ENCODE peak calls at places on chromosomes 16 and 17, in ten cellular contexts. One of them, this sample, is unnamed.

GRCh38 chr16:64669573-64669972 is 452.3 kb downstream of the CDH11 start:
- DNase-seq in uterus: no peak
- DNase-seq in gastrocnemius medialis: no peak
- DNase-seq in spleen: no peak
- DNase-seq in Peyer's patch: no peak
- DNase-seq in tibial nerve: no peak
- DNase-seq in heart left ventricle: no peak
- DNase-seq in IMR-90: no peak
- DNase-seq in A549: no peak
- DNase-seq in stomach: no peak
- DNase-seq in this sample: no peak

GRCh38 chr17:67194134-67194533 is 50.9 kb downstream of the HELZ start:
- DNase-seq in spleen: no peak
- DNase-seq in tibial nerve: no peak
- DNase-seq in IMR-90: peak
- DNase-seq in uterus: no peak
- DNase-seq in A549: peak
- DNase-seq in Peyer's patch: no peak
- DNase-seq in stomach: no peak
- DNase-seq in heart left ventricle: no peak
- DNase-seq in gastrocnemius medialis: no peak
- DNase-seq in this sample: peak

GRCh38 chr16:84689126-84689525 is 10.7 kb upstream of the USP10 start:
- DNase-seq in tibial nerve: no peak
- DNase-seq in A549: no peak
- DNase-seq in Peyer's patch: no peak
- DNase-seq in IMR-90: peak
- DNase-seq in uterus: no peak
- DNase-seq in stomach: no peak
- DNase-seq in heart left ventricle: no peak
- DNase-seq in gastrocnemius medialis: no peak
- DNase-seq in spleen: peak
- DNase-seq in this sample: no peak

GRCh38 chr17:42700890-42701289 is 18.6 kb downstream of the CNTNAP1 start:
- DNase-seq in heart left ventricle: no peak
- DNase-seq in tibial nerve: no peak
- DNase-seq in spleen: no peak
- DNase-seq in Peyer's patch: no peak
- DNase-seq in uterus: no peak
- DNase-seq in stomach: no peak
- DNase-seq in A549: no peak
- DNase-seq in gastrocnemius medialis: no peak
- DNase-seq in IMR-90: no peak
- DNase-seq in this sample: no peak

GRCh38 chr16:839643-840408 is 39.3 kb upstream of the GNG13 start:
- DNase-seq in heart left ventricle: no peak
- DNase-seq in stomach: no peak
- DNase-seq in A549: no peak
- DNase-seq in uterus: no peak
- DNase-seq in Peyer's patch: no peak
- DNase-seq in gastrocnemius medialis: no peak
- DNase-seq in IMR-90: no peak
- DNase-seq in tibial nerve: no peak
- DNase-seq in spleen: peak
- DNase-seq in this sample: no peak

GRCh38 chr17:19800571-19800970 is 52.5 kb upstream of the ALDH3A1 start:
- DNase-seq in gastrocnemius medialis: no peak
- DNase-seq in Peyer's patch: no peak
- DNase-seq in spleen: no peak
- DNase-seq in IMR-90: no peak
- DNase-seq in stomach: no peak
- DNase-seq in A549: no peak
- DNase-seq in uterus: no peak
- DNase-seq in tibial nerve: no peak
- DNase-seq in heart left ventricle: no peak
- DNase-seq in this sample: no peak

GRCh38 chr17:12789976-12790805 is 893 bp downstream of the ARHGAP44 start:
- DNase-seq in tibial nerve: no peak
- DNase-seq in uterus: peak
- DNase-seq in A549: no peak
- DNase-seq in spleen: peak
- DNase-seq in stomach: peak
- DNase-seq in Peyer's patch: peak
- DNase-seq in IMR-90: no peak
- DNase-seq in gastrocnemius medialis: no peak
- DNase-seq in heart left ventricle: no peak
- DNase-seq in this sample: peak

GRCh38 chr17:16377804-16378400 is 3.0 kb upstream of the UBB start:
- DNase-seq in uterus: no peak
- DNase-seq in spleen: no peak
- DNase-seq in IMR-90: peak
- DNase-seq in gastrocnemius medialis: no peak
- DNase-seq in A549: peak
- DNase-seq in tibial nerve: no peak
- DNase-seq in heart left ventricle: no peak
- DNase-seq in Peyer's patch: no peak
- DNase-seq in stomach: no peak
- DNase-seq in this sample: no peak

GRCh38 chr17:77352441-77352840 is 211.7 kb downstream of the SEC14L1 start:
- DNase-seq in spleen: no peak
- DNase-seq in IMR-90: no peak
- DNase-seq in gastrocnemius medialis: no peak
- DNase-seq in A549: no peak
- DNase-seq in stomach: peak
- DNase-seq in uterus: peak
- DNase-seq in Peyer's patch: no peak
- DNase-seq in heart left ventricle: no peak
- DNase-seq in tibial nerve: no peak
- DNase-seq in this sample: peak

GRCh38 chr17:55271223-55271571 is 6.4 kb downstream of the HLF start:
- DNase-seq in uterus: no peak
- DNase-seq in spleen: no peak
- DNase-seq in Peyer's patch: no peak
- DNase-seq in heart left ventricle: no peak
- DNase-seq in tibial nerve: no peak
- DNase-seq in A549: no peak
- DNase-seq in gastrocnemius medialis: no peak
- DNase-seq in IMR-90: no peak
- DNase-seq in stomach: no peak
- DNase-seq in this sample: no peak

GRCh38 chr17:55609737-55610201 is 98.5 kb upstream of the SMIM36 start:
- DNase-seq in tibial nerve: peak
- DNase-seq in Peyer's patch: no peak
- DNase-seq in A549: no peak
- DNase-seq in spleen: no peak
- DNase-seq in IMR-90: peak
- DNase-seq in heart left ventricle: no peak
- DNase-seq in uterus: no peak
- DNase-seq in stomach: peak
- DNase-seq in gastrocnemius medialis: peak
- DNase-seq in this sample: peak

GRCh38 chr16:57271867-57272495 is 12.5 kb downstream of the PLLP start:
- DNase-seq in A549: no peak
- DNase-seq in stomach: no peak
- DNase-seq in uterus: no peak
- DNase-seq in gastrocnemius medialis: no peak
- DNase-seq in spleen: no peak
- DNase-seq in Peyer's patch: no peak
- DNase-seq in tibial nerve: no peak
- DNase-seq in heart left ventricle: no peak
- DNase-seq in IMR-90: no peak
- DNase-seq in this sample: no peak

GRCh38 chr17:73291260-73291801 is 20.5 kb downstream of the CDC42EP4 start:
- DNase-seq in heart left ventricle: peak
- DNase-seq in uterus: peak
- DNase-seq in IMR-90: peak
- DNase-seq in spleen: peak
- DNase-seq in gastrocnemius medialis: peak
- DNase-seq in tibial nerve: peak
- DNase-seq in Peyer's patch: peak
- DNase-seq in stomach: peak
- DNase-seq in A549: peak
- DNase-seq in this sample: peak

GRCh38 chr16:87563714-87564523 is 38.4 kb upstream of the JPH3 start:
- DNase-seq in spleen: no peak
- DNase-seq in stomach: no peak
- DNase-seq in tibial nerve: no peak
- DNase-seq in uterus: no peak
- DNase-seq in A549: no peak
- DNase-seq in gastrocnemius medialis: no peak
- DNase-seq in Peyer's patch: no peak
- DNase-seq in IMR-90: no peak
- DNase-seq in heart left ventricle: no peak
- DNase-seq in this sample: no peak

GRCh38 chr17:17108681-17109049 is 66.4 kb downstream of the MPRIP start:
- DNase-seq in tibial nerve: no peak
- DNase-seq in A549: no peak
- DNase-seq in heart left ventricle: no peak
- DNase-seq in spleen: no peak
- DNase-seq in gastrocnemius medialis: no peak
- DNase-seq in IMR-90: no peak
- DNase-seq in uterus: no peak
- DNase-seq in Peyer's patch: peak
- DNase-seq in stomach: peak
- DNase-seq in this sample: peak

GRCh38 chr16:63461248-63461841 is 1425.1 kb upstream of the CDH8 start:
- DNase-seq in uterus: no peak
- DNase-seq in heart left ventricle: no peak
- DNase-seq in gastrocnemius medialis: no peak
- DNase-seq in tibial nerve: peak
- DNase-seq in IMR-90: peak
- DNase-seq in Peyer's patch: no peak
- DNase-seq in spleen: no peak
- DNase-seq in A549: no peak
- DNase-seq in stomach: no peak
- DNase-seq in this sample: peak

GRCh38 chr17:78820122-78820792 is 20.4 kb downstream of the USP36 start:
- DNase-seq in A549: no peak
- DNase-seq in spleen: peak
- DNase-seq in gastrocnemius medialis: no peak
- DNase-seq in heart left ventricle: no peak
- DNase-seq in uterus: no peak
- DNase-seq in Peyer's patch: no peak
- DNase-seq in stomach: no peak
- DNase-seq in tibial nerve: no peak
- DNase-seq in IMR-90: no peak
- DNase-seq in this sample: no peak
- TF ChIP-seq POLR2A in A549: no peak
- TF ChIP-seq POLR2A in spleen: no peak
- TF ChIP-seq POLR2A in gastrocnemius medialis: no peak
- TF ChIP-seq POLR2A in heart left ventricle: no peak
- TF ChIP-seq POLR2A in uterus: no peak
- TF ChIP-seq POLR2A in Peyer's patch: no peak
- TF ChIP-seq POLR2A in stomach: no peak
- TF ChIP-seq POLR2A in tibial nerve: no peak
- TF ChIP-seq POLR2A in IMR-90: no peak
- TF ChIP-seq POLR2A in this sample: no peak

DNA sequence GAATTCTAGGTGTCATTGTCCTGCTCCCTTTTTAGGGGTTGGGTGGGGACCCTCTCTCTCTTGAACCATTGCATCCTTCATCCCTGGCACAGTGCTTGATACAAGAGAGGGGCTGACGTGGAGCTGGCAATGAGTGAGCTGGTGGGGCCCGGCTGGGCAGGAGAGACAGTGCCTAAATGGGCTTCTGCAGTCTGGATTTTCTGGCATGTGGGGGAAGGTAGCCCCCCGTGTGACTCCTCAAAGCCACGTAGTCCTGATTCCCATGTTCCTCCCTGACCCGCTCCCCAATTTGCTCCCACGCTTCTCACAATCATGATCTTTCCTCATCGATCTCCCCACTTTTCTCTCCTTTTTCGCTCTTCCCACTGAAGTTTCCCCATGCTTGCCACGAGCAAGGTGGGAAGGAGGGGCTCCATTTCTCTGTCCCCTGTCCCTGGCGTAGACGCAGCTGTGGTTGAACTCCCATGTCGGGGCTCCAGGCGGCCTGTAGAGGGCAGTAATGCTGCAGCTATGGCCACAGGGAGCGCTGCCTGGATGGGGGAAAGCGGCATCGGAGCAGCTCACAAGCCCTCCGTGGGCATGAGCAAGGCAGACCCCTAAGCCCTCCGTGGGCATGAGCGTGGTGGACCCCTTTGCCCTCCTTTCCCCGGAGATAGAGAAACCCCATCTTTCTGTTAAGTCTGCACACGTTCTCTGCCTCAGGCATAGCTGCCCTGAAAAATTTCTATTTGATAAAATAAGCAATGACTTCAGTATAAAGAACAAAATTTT is 47.5 kb downstream of the HAPSTR1 start:
- DNase-seq in A549: peak
- DNase-seq in spleen: peak
- DNase-seq in stomach: peak
- DNase-seq in IMR-90: peak
- DNase-seq in gastrocnemius medialis: peak
- DNase-seq in tibial nerve: peak
- DNase-seq in heart left ventricle: peak
- DNase-seq in uterus: peak
- DNase-seq in Peyer's patch: peak
- DNase-seq in this sample: peak
- H3K27ac ChIP-seq in A549: no peak
- H3K27ac ChIP-seq in spleen: no peak
- H3K27ac ChIP-seq in stomach: no peak
- H3K27ac ChIP-seq in IMR-90: no peak
- H3K27ac ChIP-seq in gastrocnemius medialis: no peak
- H3K27ac ChIP-seq in tibial nerve: no peak
- H3K27ac ChIP-seq in heart left ventricle: no peak
- H3K27ac ChIP-seq in uterus: no peak
- H3K27ac ChIP-seq in Peyer's patch: no peak
- H3K27ac ChIP-seq in this sample: no peak

GRCh38 chr16:8831450-8832382 is 34.1 kb downstream of the PMM2 start:
- DNase-seq in spleen: no peak
- DNase-seq in Peyer's patch: no peak
- DNase-seq in tibial nerve: no peak
- DNase-seq in uterus: no peak
- DNase-seq in A549: no peak
- DNase-seq in IMR-90: no peak
- DNase-seq in heart left ventricle: no peak
- DNase-seq in gastrocnemius medialis: no peak
- DNase-seq in stomach: no peak
- DNase-seq in this sample: no peak
- TF ChIP-seq POLR2A in spleen: no peak
- TF ChIP-seq POLR2A in Peyer's patch: no peak
- TF ChIP-seq POLR2A in tibial nerve: no peak
- TF ChIP-seq POLR2A in uterus: no peak
- TF ChIP-seq POLR2A in A549: no peak
- TF ChIP-seq POLR2A in IMR-90: no peak
- TF ChIP-seq POLR2A in heart left ventricle: no peak
- TF ChIP-seq POLR2A in gastrocnemius medialis: no peak
- TF ChIP-seq POLR2A in stomach: no peak
- TF ChIP-seq POLR2A in this sample: no peak

DNA sequence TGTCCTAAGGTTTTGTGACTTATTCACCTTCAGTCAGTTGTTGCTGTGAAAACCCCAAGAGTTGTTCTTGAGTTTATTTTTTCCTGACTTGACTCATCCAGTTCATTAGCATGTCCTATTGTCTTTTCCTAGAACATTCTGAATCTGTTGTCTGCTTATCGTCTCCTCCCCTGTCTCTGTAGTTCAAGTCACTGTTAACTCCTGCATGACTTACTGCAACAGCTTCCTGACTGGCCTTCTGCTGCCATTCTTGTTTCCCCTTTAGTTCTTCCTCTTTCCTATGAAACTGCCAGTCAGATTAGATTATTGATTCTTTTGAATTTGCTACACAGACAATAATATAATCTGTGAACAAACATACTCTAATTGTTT is 161.5 kb downstream of the FTO start:
- DNase-seq in gastrocnemius medialis: no peak
- DNase-seq in stomach: no peak
- DNase-seq in Peyer's patch: no peak
- DNase-seq in uterus: no peak
- DNase-seq in A549: peak
- DNase-seq in heart left ventricle: no peak
- DNase-seq in spleen: no peak
- DNase-seq in tibial nerve: no peak
- DNase-seq in IMR-90: no peak
- DNase-seq in this sample: no peak
- H3K27ac ChIP-seq in gastrocnemius medialis: peak
- H3K27ac ChIP-seq in stomach: no peak
- H3K27ac ChIP-seq in Peyer's patch: no peak
- H3K27ac ChIP-seq in uterus: no peak
- H3K27ac ChIP-seq in A549: peak
- H3K27ac ChIP-seq in heart left ventricle: peak
- H3K27ac ChIP-seq in spleen: peak
- H3K27ac ChIP-seq in tibial nerve: no peak
- H3K27ac ChIP-seq in IMR-90: no peak
- H3K27ac ChIP-seq in this sample: no peak